ENCODE peak calls at places on chromosomes 6 and 20, in seven cellular contexts. I is body of pancreas, J is Calu3, C is cardiac fibroblast, H is endothelial cell, O is transverse colon, K is tibial nerve. S is an unnamed sample.

GRCh38 chr6:25831532-25832306 is at the start of gene SLC17A1:
- DNase-seq in O (no peak), C (no peak), K (no peak), H (no peak), J (peak), I (no peak), S (no peak)

GRCh38 chr6:135522975-135523692 is 25.6 kb upstream of the AHI1 start:
- DNase-seq in I (no peak), J (no peak), H (no peak), O (no peak), C (peak), K (no peak), S (no peak)

GRCh38 chr20:51303731-51304670 is 238.5 kb downstream of the NFATC2 start:
- DNase-seq in K (no peak), C (no peak), I (no peak), J (no peak), H (no peak), O (no peak), S (no peak)

GRCh38 chr20:19758888-19759331 is 852 bp downstream of the RIN2 start:
- DNase-seq in H (peak), O (peak), I (peak), C (peak), K (peak), J (no peak), S (peak)

GRCh38 chr6:113694278-113695077 is 162.7 kb upstream of the MARCKS start:
- DNase-seq in C (peak), K (no peak), O (no peak), I (no peak), J (no peak), H (no peak), S (no peak)

GRCh38 chr6:150940951-150941350 is 75.4 kb downstream of the MTHFD1L start:
- DNase-seq in I (no peak), C (no peak), O (no peak), J (no peak), K (no peak), H (no peak), S (no peak)

GRCh38 chr6:46191961-46192360 is 21.2 kb upstream of the ENPP5 start:
- DNase-seq in C (peak), I (no peak), J (no peak), K (no peak), H (no peak), O (no peak), S (no peak)

GRCh38 chr6:15882915-15883314 is 220.1 kb upstream of the DTNBP1 start:
- DNase-seq in K (no peak), C (no peak), O (no peak), J (no peak), H (no peak), I (no peak), S (no peak)

GRCh38 chr6:150334790-150335783 is 33.7 kb upstream of the IYD start:
- DNase-seq in K (peak), J (peak), C (peak), I (peak), H (peak), O (peak), S (no peak)

GRCh38 chr6:43078651-43079050 is 2.5 kb downstream of the PTK7 start:
- DNase-seq in J (no peak), I (no peak), C (peak), K (no peak), H (no peak), O (no peak), S (no peak)

GRCh38 chr20:51457281-51457932 is 85.1 kb downstream of the NFATC2 start:
- DNase-seq in C (peak), H (no peak), J (peak), K (peak), O (no peak), I (peak), S (peak)

GRCh38 chr6:22557007-22557406 is 12.4 kb upstream of the HDGFL1 start:
- DNase-seq in J (no peak), O (no peak), K (no peak), I (no peak), H (no peak), C (no peak), S (no peak)

GRCh38 chr6:52227495-52227894 is 16.8 kb downstream of the IL17F start:
- DNase-seq in K (no peak), O (no peak), C (no peak), H (no peak), I (no peak), J (no peak), S (no peak)

GRCh38 chr6:142242269-142242668 is 59.5 kb upstream of the ADGRG6 start:
- DNase-seq in K (no peak), J (no peak), I (no peak), C (peak), O (no peak), H (no peak), S (no peak)

GRCh38 chr6:106883808-106884262 is 90.7 kb downstream of the CD24 start:
- DNase-seq in K (no peak), O (no peak), H (no peak), C (no peak), I (no peak), J (no peak), S (no peak)

GRCh38 chr6:159490298-159490937 is 202.6 kb downstream of the SOD2 start:
- DNase-seq in I (no peak), C (no peak), K (peak), J (peak), O (peak), H (no peak), S (no peak)

GRCh38 chr6:7050911-7051779 is 56.6 kb upstream of the RREB1 start:
- DNase-seq in C (peak), K (peak), J (peak), I (peak), H (peak), O (peak), S (peak)

GRCh38 chr6:166959906-166960608 is 3.7 kb upstream of the RNASET2 start:
- DNase-seq in C (no peak), K (no peak), I (no peak), H (no peak), J (no peak), O (no peak), S (no peak)

GRCh38 chr6:90809035-90809434 is 222.2 kb upstream of the MAP3K7 start:
- DNase-seq in K (no peak), I (no peak), C (no peak), H (no peak), O (no peak), J (no peak), S (no peak)

GRCh38 chr6:12602951-12603710 is 113.4 kb upstream of the PHACTR1 start:
- DNase-seq in O (peak), C (peak), J (peak), K (no peak), I (peak), H (no peak), S (no peak)

GRCh38 chr6:138572200-138572875 is 73.0 kb upstream of the NHSL1 start:
- DNase-seq in J (peak), O (peak), H (peak), C (peak), K (peak), I (peak), S (peak)

GRCh38 chr20:54218470-54218869 is 10.6 kb downstream of the PFDN4 start:
- DNase-seq in H (no peak), C (peak), K (no peak), I (no peak), J (no peak), O (no peak), S (no peak)

GRCh38 chr6:149864578-149865535 is 698 bp upstream of the LRP11 start:
- DNase-seq in I (peak), K (peak), H (peak), C (peak), O (no peak), J (no peak), S (no peak)

GRCh38 chr20:53402233-53403005 is 191.2 kb downstream of the ZNF217 start:
- DNase-seq in O (no peak), C (no peak), H (no peak), J (no peak), I (no peak), K (no peak), S (no peak)

GRCh38 chr20:50734730-50735679 is 3.6 kb downstream of the PARD6B start:
- DNase-seq in I (peak), O (no peak), C (no peak), K (no peak), H (no peak), J (no peak), S (peak)

GRCh38 chr6:73169111-73169510 is 56.2 kb downstream of the KHDC1L start:
- DNase-seq in K (no peak), O (no peak), C (peak), J (no peak), I (no peak), H (no peak), S (no peak)

GRCh38 chr6:169960891-169961611 is 209.6 kb downstream of the ERMARD start:
- DNase-seq in K (no peak), H (no peak), C (no peak), O (peak), I (no peak), J (no peak), S (no peak)

GRCh38 chr6:154156135-154156948 is 117.3 kb downstream of the OPRM1 start:
- DNase-seq in H (peak), I (peak), J (peak), O (peak), K (peak), C (peak), S (no peak)

GRCh38 chr6:70131528-70131927 is 171.4 kb downstream of the COL9A1 start:
- DNase-seq in K (no peak), O (no peak), H (no peak), J (no peak), C (no peak), I (no peak), S (no peak)

GRCh38 chr6:110723017-110723416 is 92.3 kb downstream of the CDK19 start:
- DNase-seq in J (no peak), O (no peak), C (no peak), K (no peak), I (no peak), H (no peak), S (no peak)

GRCh38 chr6:117399924-117400323 is 25.8 kb downstream of the ROS1 start:
- DNase-seq in H (no peak), I (no peak), J (no peak), C (peak), O (no peak), K (no peak), S (no peak)

GRCh38 chr6:134034951-134035822 is 17.2 kb downstream of the SLC2A12 start:
- DNase-seq in C (no peak), I (no peak), O (no peak), K (no peak), J (peak), H (no peak), S (no peak)

GRCh38 chr20:53609501-53610445 is 16.1 kb upstream of the ZNF217 start:
- DNase-seq in J (no peak), C (peak), H (peak), K (no peak), I (no peak), O (peak), S (no peak)

GRCh38 chr6:35727206-35727934 is 9.5 kb upstream of the ARMC12 start:
- DNase-seq in O (peak), I (peak), J (peak), H (peak), K (peak), C (peak), S (peak)

GRCh38 chr6:115591973-115592486 is 468.7 kb downstream of the FRK start:
- DNase-seq in J (no peak), O (no peak), C (no peak), K (no peak), I (no peak), H (no peak), S (no peak)

GRCh38 chr20:49567421-49568256 is at the start of gene PTGIS:
- DNase-seq in I (no peak), O (no peak), J (no peak), H (peak), C (peak), K (no peak), S (no peak)

GRCh38 chr6:116444092-116444491 is 17.1 kb upstream of the CALHM6 start:
- DNase-seq in J (peak), I (no peak), O (no peak), H (no peak), C (peak), K (no peak), S (no peak)

GRCh38 chr6:107827541-107827940 is 3.4 kb upstream of the SCML4 start:
- DNase-seq in O (no peak), H (no peak), K (no peak), C (no peak), I (no peak), J (no peak), S (no peak)

GRCh38 chr20:25083773-25084615 is 2.1 kb upstream of the VSX1 start:
- DNase-seq in I (no peak), H (no peak), K (no peak), O (peak), J (peak), C (no peak), S (no peak)

GRCh38 chr6:24547243-24547642 is 52.5 kb downstream of the ALDH5A1 start:
- DNase-seq in H (no peak), O (no peak), J (no peak), K (no peak), I (no peak), C (peak), S (no peak)
- TF ChIP-seq CTCF in H (no peak), O (no peak), J (no peak), K (no peak), I (no peak), C (no peak), S (no peak)

DNA sequence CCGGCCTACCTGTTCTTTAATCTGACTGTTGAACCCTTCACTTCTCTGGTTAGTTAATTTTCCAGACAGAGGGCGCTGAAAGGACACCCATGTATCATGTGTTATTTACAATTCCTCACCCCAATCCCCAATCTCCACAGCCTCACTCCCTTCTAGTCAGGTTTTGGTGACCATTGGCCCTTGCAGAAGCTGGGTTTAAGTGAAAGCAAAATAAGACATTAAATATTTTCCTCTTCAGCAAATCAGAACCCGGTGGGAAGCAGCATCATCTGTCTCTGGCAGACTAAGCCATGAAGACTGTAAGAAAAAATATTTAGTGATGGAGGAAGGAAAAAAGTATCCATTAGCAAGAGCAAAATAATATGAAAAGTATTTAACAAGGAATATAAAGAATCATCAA is 9.4 kb upstream of the HLA-DQA1 start:
- DNase-seq in K (peak), J (peak), I (no peak), O (peak), C (no peak), H (no peak), S (peak)
- TF ChIP-seq CTCF in K (no peak), J (no peak), I (no peak), O (no peak), C (no peak), H (no peak), S (no peak)

DNA sequence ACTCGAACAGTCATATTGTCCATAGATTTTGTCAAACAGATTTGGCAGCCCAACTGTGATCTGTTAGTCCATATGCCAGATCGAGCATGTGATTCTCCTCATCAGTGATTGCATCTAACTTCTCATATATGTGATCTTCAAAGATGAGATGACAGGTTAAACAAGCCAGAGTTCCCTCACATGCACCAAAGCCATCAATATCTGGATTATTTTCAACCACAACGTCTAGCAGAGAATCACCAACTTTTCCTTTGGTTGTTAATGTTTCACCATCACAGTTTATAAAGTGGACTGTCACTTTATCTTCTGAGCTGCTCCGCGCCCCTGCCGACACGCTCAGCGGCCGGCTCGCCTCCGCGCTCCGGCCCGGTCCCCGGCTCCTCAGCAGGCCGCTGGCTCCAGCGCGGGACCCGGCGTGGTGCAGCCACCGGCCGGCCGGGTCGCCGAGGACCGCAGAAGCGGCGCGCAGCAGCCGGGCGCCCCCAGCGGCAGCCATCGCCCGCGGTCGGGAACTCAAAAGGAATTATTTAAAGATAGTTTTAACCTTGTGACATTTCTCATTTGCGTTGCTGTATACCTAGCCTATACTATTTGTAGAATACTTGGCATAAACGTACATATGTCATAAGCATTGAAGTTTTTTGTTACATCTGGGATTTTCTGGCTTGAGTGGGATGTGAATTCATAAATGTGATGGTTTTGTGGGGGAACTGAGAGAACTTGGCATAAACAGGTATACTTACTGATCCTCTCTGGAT is 40.1 kb upstream of the DYNLRB1 start:
- DNase-seq in H (peak), J (peak), I (peak), K (peak), O (peak), C (peak), S (no peak)
- TF ChIP-seq CTCF in H (no peak), J (peak), I (peak), K (peak), O (peak), C (peak), S (no peak)

DNA sequence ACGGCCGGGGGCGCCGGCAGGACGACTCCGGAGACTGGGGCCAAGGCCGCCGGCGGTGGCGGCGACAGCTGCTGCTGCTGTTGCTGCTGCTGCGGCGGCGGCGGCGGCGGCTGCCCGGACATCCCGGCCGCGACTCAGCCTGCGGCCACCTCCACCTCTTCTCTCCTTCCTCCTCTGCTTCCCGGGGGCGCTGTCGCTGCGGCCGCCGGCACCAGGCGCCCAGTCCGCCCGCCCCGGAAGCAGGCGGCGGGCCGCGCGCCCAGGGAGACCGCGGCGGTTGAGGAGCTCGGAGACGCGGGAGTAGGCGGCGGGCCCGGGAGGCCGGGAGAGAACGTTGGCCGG is 280 bp downstream of the RANBP9 start:
- DNase-seq in O (no peak), C (no peak), H (no peak), K (no peak), I (no peak), J (no peak), S (no peak)
- TF ChIP-seq CTCF in O (no peak), C (peak), H (no peak), K (no peak), I (peak), J (no peak), S (no peak)

GRCh38 chr20:35704514-35705261 is 5.5 kb downstream of the ROMO1 start:
- DNase-seq in J (no peak), C (no peak), K (no peak), O (no peak), H (no peak), I (no peak), S (no peak)

GRCh38 chr20:35702824-35703695 is 3.9 kb downstream of the ROMO1 start:
- DNase-seq in O (no peak), K (no peak), H (no peak), C (no peak), I (no peak), J (no peak), S (no peak)

GRCh38 chr20:35700625-35701148 is 1.5 kb downstream of the ROMO1 start:
- DNase-seq in C (no peak), H (no peak), J (no peak), K (no peak), I (no peak), O (no peak), S (no peak)

GRCh38 chr20:35699914-35700624 is 864 bp downstream of the ROMO1 start:
- DNase-seq in I (no peak), H (no peak), J (no peak), K (no peak), O (no peak), C (peak), S (no peak)

GRCh38 chr20:35702051-35702823 is 3.0 kb downstream of the ROMO1 start:
- DNase-seq in I (no peak), C (no peak), O (no peak), H (no peak), J (no peak), K (no peak), S (no peak)
- TF ChIP-seq CTCF in I (no peak), C (no peak), O (no peak), H (no peak), J (no peak), K (no peak), S (no peak)

GRCh38 chr6:32184084-32184640 is at the start of gene AGER:
- DNase-seq in K (no peak), J (no peak), C (no peak), I (no peak), O (no peak), H (no peak), S (no peak)
- TF ChIP-seq CTCF in K (no peak), J (no peak), C (no peak), I (no peak), O (no peak), H (no peak), S (no peak)

GRCh38 chr6:44097782-44098317 is 29.4 kb downstream of the MRPL14 start:
- DNase-seq in H (no peak), I (no peak), O (no peak), C (no peak), K (no peak), J (no peak), S (no peak)

GRCh38 chr6:44102527-44102926 is 24.7 kb downstream of the MRPL14 start:
- DNase-seq in O (no peak), K (no peak), H (no peak), J (no peak), C (no peak), I (no peak), S (no peak)

GRCh38 chr6:44101832-44102231 is 25.4 kb downstream of the MRPL14 start:
- DNase-seq in J (no peak), I (no peak), K (no peak), O (no peak), H (no peak), C (no peak), S (no peak)

GRCh38 chr6:44099192-44099591 is 28.1 kb downstream of the MRPL14 start:
- DNase-seq in J (no peak), C (no peak), I (no peak), H (no peak), K (no peak), O (no peak), S (no peak)

DNA sequence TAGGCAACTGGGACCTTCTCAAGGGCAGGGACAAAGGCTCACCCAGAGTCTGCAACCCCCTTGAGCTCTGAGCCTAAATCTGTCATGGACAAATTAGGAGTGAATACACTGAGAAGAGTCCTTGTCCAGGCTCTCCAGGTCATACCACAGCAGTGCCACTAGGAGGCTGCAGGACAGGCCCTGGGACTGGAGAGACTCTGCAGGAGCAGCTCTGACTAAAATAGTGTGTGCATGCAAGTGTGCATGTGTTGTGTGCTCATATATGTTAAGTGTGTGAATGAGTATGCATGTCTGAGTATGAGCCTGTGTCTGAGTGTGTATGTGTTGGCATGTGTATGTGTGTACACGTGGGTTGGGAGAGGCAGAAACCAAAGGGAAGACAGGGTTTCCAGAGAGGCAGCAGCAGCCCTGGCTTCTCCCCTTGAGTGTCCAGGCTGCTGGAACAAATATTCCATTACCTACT is 27.1 kb downstream of the MRPL14 start:
- DNase-seq in C (peak), K (no peak), O (no peak), I (no peak), J (peak), H (peak), S (no peak)
- TF ChIP-seq CTCF in C (peak), K (no peak), O (peak), I (peak), J (peak), H (peak), S (no peak)